ENCODE peak calls at places on chromosomes 5 and 9, in nine cellular contexts. B is NCI-H1930, S is ovary, Z is NCI-H446 treated with DMSO at 0.1 percent for 48 hours, Y is omental fat pad, L is OCI-M1, F is neuronal stem cell, H is NCI-H187, C is AG08395. W is an unnamed sample.
A peak's percentile ranks its signal among the peaks of the same experiment; 100 is the strongest.

GRCh38 chr5:40223884-40224402 is 455.8 kb upstream of the PTGER4 start:
- DNase-seq in B (no peak), S (no peak), Z (no peak), Y (no peak), L (no peak), F (no peak), H (no peak), C (peak; percentile 41), W (peak; percentile 11)

GRCh38 chr5:10630126-10630525 is 66.3 kb downstream of the ANKRD33B start:
- DNase-seq in B (no peak), S (no peak), Z (no peak), Y (no peak), L (no peak), F (no peak), H (no peak), C (no peak), W (no peak)

GRCh38 chr5:1698589-1699316 is 100.9 kb downstream of the MRPL36 start:
- DNase-seq in B (no peak), S (no peak), Z (no peak), Y (no peak), L (no peak), F (no peak), H (no peak), C (no peak), W (no peak)

GRCh38 chr9:120434532-120434931 is 145.4 kb downstream of the CDK5RAP2 start:
- DNase-seq in B (no peak), S (peak; percentile 75), Z (no peak), Y (no peak), L (no peak), F (no peak), H (no peak), C (peak; percentile 13), W (no peak)

GRCh38 chr5:6353602-6354001 is 24.7 kb downstream of the MED10 start:
- DNase-seq in B (no peak), S (no peak), Z (no peak), Y (no peak), L (no peak), F (no peak), H (no peak), C (no peak), W (no peak)

GRCh38 chr5:152246401-152246800 is 158.7 kb downstream of the NMUR2 start:
- DNase-seq in B (no peak), S (no peak), Z (no peak), Y (no peak), L (peak; percentile 51), F (peak; percentile 71), H (no peak), C (no peak), W (no peak)

GRCh38 chr5:177311361-177311722 is 356 bp downstream of the MXD3 start:
- DNase-seq in B (no peak), S (peak; percentile 65), Z (no peak), Y (no peak), L (peak; percentile 52), F (no peak), H (no peak), C (no peak), W (peak; percentile 59)

GRCh38 chr9:100466828-100467220 is 6.1 kb upstream of the TMEFF1 start:
- DNase-seq in B (no peak), S (no peak), Z (no peak), Y (no peak), L (no peak), F (no peak), H (no peak), C (no peak), W (no peak)

GRCh38 chr9:6502399-6502798 is 89.4 kb downstream of the UHRF2 start:
- DNase-seq in B (no peak), S (no peak), Z (no peak), Y (no peak), L (no peak), F (no peak), H (no peak), C (no peak), W (no peak)

GRCh38 chr9:133396952-133397351 is 20.8 kb downstream of the STKLD1 start:
- DNase-seq in B (no peak), S (no peak), Z (no peak), Y (no peak), L (peak; percentile 30), F (no peak), H (no peak), C (peak; percentile 21), W (peak; percentile 44)

GRCh38 chr9:133460405-133461175 is 812 bp downstream of the CACFD1 start:
- DNase-seq in B (peak; percentile 59), S (peak; percentile 80), Z (no peak), Y (no peak), L (no peak), F (peak; percentile 49), H (peak; percentile 47), C (peak; percentile 13), W (no peak)

GRCh38 chr9:76092572-76092971 is 202.1 kb downstream of the PCSK5 start:
- DNase-seq in B (no peak), S (no peak), Z (no peak), Y (no peak), L (no peak), F (no peak), H (no peak), C (no peak), W (no peak)

GRCh38 chr5:174175869-174176268 is 130.4 kb downstream of the NSG2 start:
- DNase-seq in B (no peak), S (no peak), Z (no peak), Y (no peak), L (no peak), F (no peak), H (no peak), C (no peak), W (no peak)

W was measured in hepatic stellate cell.